ENCODE peak calls at places on chromosomes 13 and 19, in nine cellular contexts. One of them, this sample, is unnamed.

GRCh38 chr13:46172531-46172991 is 9.4 kb downstream of the LCP1 start:
- DNase-seq in tibial artery: no peak
- DNase-seq in AG08396: no peak
- DNase-seq in heart right ventricle: no peak
- DNase-seq in Kasumi-1: peak
- DNase-seq in kidney: no peak
- DNase-seq in MCF 10A: no peak
- DNase-seq in endothelial cell: no peak
- DNase-seq in stimulated activated CD4-positive, alpha-beta T cell treated with anti-CD3 and anti-CD28 coated beads, Interleukin-1b, Interleukin-23, amount 100 ng/mL, for 1 hour: no peak
- DNase-seq in this sample: peak

GRCh38 chr19:1608414-1609391 is 3.4 kb upstream of the UQCR11 start:
- DNase-seq in tibial artery: no peak
- DNase-seq in AG08396: no peak
- DNase-seq in heart right ventricle: no peak
- DNase-seq in Kasumi-1: peak
- DNase-seq in kidney: no peak
- DNase-seq in MCF 10A: peak
- DNase-seq in endothelial cell: no peak
- DNase-seq in stimulated activated CD4-positive, alpha-beta T cell treated with anti-CD3 and anti-CD28 coated beads, Interleukin-1b, Interleukin-23, amount 100 ng/mL, for 1 hour: no peak
- DNase-seq in this sample: no peak

GRCh38 chr19:47436712-47437401 is 17.5 kb upstream of the MEIS3 start:
- DNase-seq in tibial artery: peak
- DNase-seq in AG08396: peak
- DNase-seq in heart right ventricle: peak
- DNase-seq in Kasumi-1: peak
- DNase-seq in kidney: peak
- DNase-seq in MCF 10A: peak
- DNase-seq in endothelial cell: peak
- DNase-seq in stimulated activated CD4-positive, alpha-beta T cell treated with anti-CD3 and anti-CD28 coated beads, Interleukin-1b, Interleukin-23, amount 100 ng/mL, for 1 hour: peak
- DNase-seq in this sample: peak

GRCh38 chr13:72180253-72180952 is 313.4 kb upstream of the DACH1 start:
- DNase-seq in tibial artery: no peak
- DNase-seq in AG08396: no peak
- DNase-seq in heart right ventricle: no peak
- DNase-seq in Kasumi-1: no peak
- DNase-seq in kidney: no peak
- DNase-seq in MCF 10A: peak
- DNase-seq in endothelial cell: no peak
- DNase-seq in stimulated activated CD4-positive, alpha-beta T cell treated with anti-CD3 and anti-CD28 coated beads, Interleukin-1b, Interleukin-23, amount 100 ng/mL, for 1 hour: no peak
- DNase-seq in this sample: no peak

GRCh38 chr13:19845758-19846157 is 17.7 kb downstream of the ZMYM5 start:
- DNase-seq in tibial artery: no peak
- DNase-seq in AG08396: peak
- DNase-seq in heart right ventricle: no peak
- DNase-seq in Kasumi-1: no peak
- DNase-seq in kidney: no peak
- DNase-seq in MCF 10A: peak
- DNase-seq in endothelial cell: no peak
- DNase-seq in stimulated activated CD4-positive, alpha-beta T cell treated with anti-CD3 and anti-CD28 coated beads, Interleukin-1b, Interleukin-23, amount 100 ng/mL, for 1 hour: no peak
- DNase-seq in this sample: no peak

GRCh38 chr13:25167775-25168174 is 4.3 kb downstream of the AMER2 start:
- DNase-seq in tibial artery: no peak
- DNase-seq in AG08396: no peak
- DNase-seq in heart right ventricle: no peak
- DNase-seq in Kasumi-1: no peak
- DNase-seq in kidney: no peak
- DNase-seq in MCF 10A: no peak
- DNase-seq in endothelial cell: no peak
- DNase-seq in stimulated activated CD4-positive, alpha-beta T cell treated with anti-CD3 and anti-CD28 coated beads, Interleukin-1b, Interleukin-23, amount 100 ng/mL, for 1 hour: no peak
- DNase-seq in this sample: no peak

GRCh38 chr19:1956868-1957492 is 16.0 kb downstream of the CSNK1G2 start:
- DNase-seq in tibial artery: no peak
- DNase-seq in AG08396: no peak
- DNase-seq in heart right ventricle: no peak
- DNase-seq in Kasumi-1: no peak
- DNase-seq in kidney: peak
- DNase-seq in MCF 10A: no peak
- DNase-seq in endothelial cell: no peak
- DNase-seq in stimulated activated CD4-positive, alpha-beta T cell treated with anti-CD3 and anti-CD28 coated beads, Interleukin-1b, Interleukin-23, amount 100 ng/mL, for 1 hour: no peak
- DNase-seq in this sample: peak

GRCh38 chr13:113321546-113321945 is 24.5 kb downstream of the LAMP1 start:
- DNase-seq in tibial artery: no peak
- DNase-seq in AG08396: no peak
- DNase-seq in heart right ventricle: no peak
- DNase-seq in Kasumi-1: no peak
- DNase-seq in kidney: no peak
- DNase-seq in MCF 10A: no peak
- DNase-seq in endothelial cell: no peak
- DNase-seq in stimulated activated CD4-positive, alpha-beta T cell treated with anti-CD3 and anti-CD28 coated beads, Interleukin-1b, Interleukin-23, amount 100 ng/mL, for 1 hour: no peak
- DNase-seq in this sample: no peak

GRCh38 chr19:46725859-46726393 is 9.0 kb upstream of the PRKD2 start:
- DNase-seq in tibial artery: no peak
- DNase-seq in AG08396: no peak
- DNase-seq in heart right ventricle: no peak
- DNase-seq in Kasumi-1: no peak
- DNase-seq in kidney: peak
- DNase-seq in MCF 10A: no peak
- DNase-seq in endothelial cell: no peak
- DNase-seq in stimulated activated CD4-positive, alpha-beta T cell treated with anti-CD3 and anti-CD28 coated beads, Interleukin-1b, Interleukin-23, amount 100 ng/mL, for 1 hour: no peak
- DNase-seq in this sample: no peak

GRCh38 chr19:53076984-53077383 is 26.2 kb downstream of the ZNF160 start:
- DNase-seq in tibial artery: no peak
- DNase-seq in AG08396: peak
- DNase-seq in heart right ventricle: peak
- DNase-seq in Kasumi-1: no peak
- DNase-seq in kidney: peak
- DNase-seq in MCF 10A: no peak
- DNase-seq in endothelial cell: peak
- DNase-seq in stimulated activated CD4-positive, alpha-beta T cell treated with anti-CD3 and anti-CD28 coated beads, Interleukin-1b, Interleukin-23, amount 100 ng/mL, for 1 hour: no peak
- DNase-seq in this sample: no peak

GRCh38 chr19:46404039-46404883 is 9.1 kb downstream of the CCDC8 start:
- DNase-seq in tibial artery: peak
- DNase-seq in AG08396: peak
- DNase-seq in heart right ventricle: peak
- DNase-seq in Kasumi-1: peak
- DNase-seq in kidney: peak
- DNase-seq in MCF 10A: no peak
- DNase-seq in endothelial cell: peak
- DNase-seq in stimulated activated CD4-positive, alpha-beta T cell treated with anti-CD3 and anti-CD28 coated beads, Interleukin-1b, Interleukin-23, amount 100 ng/mL, for 1 hour: no peak
- DNase-seq in this sample: peak

GRCh38 chr13:27011661-27012060 is 159.9 kb downstream of the USP12 start:
- DNase-seq in tibial artery: no peak
- DNase-seq in AG08396: no peak
- DNase-seq in heart right ventricle: no peak
- DNase-seq in Kasumi-1: no peak
- DNase-seq in kidney: no peak
- DNase-seq in MCF 10A: no peak
- DNase-seq in endothelial cell: no peak
- DNase-seq in stimulated activated CD4-positive, alpha-beta T cell treated with anti-CD3 and anti-CD28 coated beads, Interleukin-1b, Interleukin-23, amount 100 ng/mL, for 1 hour: no peak
- DNase-seq in this sample: no peak

GRCh38 chr13:97367016-97367415 is 67.0 kb upstream of the RAP2A start:
- DNase-seq in tibial artery: no peak
- DNase-seq in AG08396: peak
- DNase-seq in heart right ventricle: no peak
- DNase-seq in Kasumi-1: peak
- DNase-seq in kidney: no peak
- DNase-seq in MCF 10A: no peak
- DNase-seq in endothelial cell: no peak
- DNase-seq in stimulated activated CD4-positive, alpha-beta T cell treated with anti-CD3 and anti-CD28 coated beads, Interleukin-1b, Interleukin-23, amount 100 ng/mL, for 1 hour: no peak
- DNase-seq in this sample: no peak

GRCh38 chr13:102654786-102655185 is 40.1 kb downstream of the METTL21C start:
- DNase-seq in tibial artery: no peak
- DNase-seq in AG08396: no peak
- DNase-seq in heart right ventricle: no peak
- DNase-seq in Kasumi-1: no peak
- DNase-seq in kidney: no peak
- DNase-seq in MCF 10A: no peak
- DNase-seq in endothelial cell: peak
- DNase-seq in stimulated activated CD4-positive, alpha-beta T cell treated with anti-CD3 and anti-CD28 coated beads, Interleukin-1b, Interleukin-23, amount 100 ng/mL, for 1 hour: no peak
- DNase-seq in this sample: no peak

GRCh38 chr19:31625056-31625455 is 275.8 kb upstream of the TSHZ3 start:
- DNase-seq in tibial artery: no peak
- DNase-seq in AG08396: no peak
- DNase-seq in heart right ventricle: no peak
- DNase-seq in Kasumi-1: no peak
- DNase-seq in kidney: no peak
- DNase-seq in MCF 10A: no peak
- DNase-seq in endothelial cell: no peak
- DNase-seq in stimulated activated CD4-positive, alpha-beta T cell treated with anti-CD3 and anti-CD28 coated beads, Interleukin-1b, Interleukin-23, amount 100 ng/mL, for 1 hour: no peak
- DNase-seq in this sample: no peak

GRCh38 chr19:36849701-36850645 is 703 bp upstream of the ZNF345 start:
- DNase-seq in tibial artery: peak
- DNase-seq in AG08396: peak
- DNase-seq in heart right ventricle: peak
- DNase-seq in Kasumi-1: peak
- DNase-seq in kidney: peak
- DNase-seq in MCF 10A: peak
- DNase-seq in endothelial cell: peak
- DNase-seq in stimulated activated CD4-positive, alpha-beta T cell treated with anti-CD3 and anti-CD28 coated beads, Interleukin-1b, Interleukin-23, amount 100 ng/mL, for 1 hour: peak
- DNase-seq in this sample: peak

GRCh38 chr19:13152356-13152853 is 2.2 kb downstream of the IER2 start:
- DNase-seq in tibial artery: no peak
- DNase-seq in AG08396: no peak
- DNase-seq in heart right ventricle: no peak
- DNase-seq in Kasumi-1: peak
- DNase-seq in kidney: no peak
- DNase-seq in MCF 10A: no peak
- DNase-seq in endothelial cell: no peak
- DNase-seq in stimulated activated CD4-positive, alpha-beta T cell treated with anti-CD3 and anti-CD28 coated beads, Interleukin-1b, Interleukin-23, amount 100 ng/mL, for 1 hour: no peak
- DNase-seq in this sample: no peak

GRCh38 chr13:20198781-20199180 is 6.0 kb upstream of the GJB2 start:
- DNase-seq in tibial artery: no peak
- DNase-seq in AG08396: no peak
- DNase-seq in heart right ventricle: no peak
- DNase-seq in Kasumi-1: no peak
- DNase-seq in kidney: no peak
- DNase-seq in MCF 10A: no peak
- DNase-seq in endothelial cell: no peak
- DNase-seq in stimulated activated CD4-positive, alpha-beta T cell treated with anti-CD3 and anti-CD28 coated beads, Interleukin-1b, Interleukin-23, amount 100 ng/mL, for 1 hour: no peak
- DNase-seq in this sample: no peak

GRCh38 chr19:41350735-41351338 is 2.9 kb downstream of the TGFB1 start:
- DNase-seq in tibial artery: no peak
- DNase-seq in AG08396: no peak
- DNase-seq in heart right ventricle: peak
- DNase-seq in Kasumi-1: peak
- DNase-seq in kidney: no peak
- DNase-seq in MCF 10A: no peak
- DNase-seq in endothelial cell: no peak
- DNase-seq in stimulated activated CD4-positive, alpha-beta T cell treated with anti-CD3 and anti-CD28 coated beads, Interleukin-1b, Interleukin-23, amount 100 ng/mL, for 1 hour: no peak
- DNase-seq in this sample: no peak

GRCh38 chr19:6947745-6948144 is 60.4 kb downstream of the ADGRE1 start:
- DNase-seq in tibial artery: no peak
- DNase-seq in AG08396: peak
- DNase-seq in heart right ventricle: no peak
- DNase-seq in Kasumi-1: peak
- DNase-seq in kidney: no peak
- DNase-seq in MCF 10A: peak
- DNase-seq in endothelial cell: no peak
- DNase-seq in stimulated activated CD4-positive, alpha-beta T cell treated with anti-CD3 and anti-CD28 coated beads, Interleukin-1b, Interleukin-23, amount 100 ng/mL, for 1 hour: no peak
- DNase-seq in this sample: no peak

GRCh38 chr19:38655148-38655824 is 7.8 kb downstream of the ACTN4 start:
- DNase-seq in tibial artery: no peak
- DNase-seq in AG08396: no peak
- DNase-seq in heart right ventricle: no peak
- DNase-seq in Kasumi-1: no peak
- DNase-seq in kidney: no peak
- DNase-seq in MCF 10A: no peak
- DNase-seq in endothelial cell: no peak
- DNase-seq in stimulated activated CD4-positive, alpha-beta T cell treated with anti-CD3 and anti-CD28 coated beads, Interleukin-1b, Interleukin-23, amount 100 ng/mL, for 1 hour: no peak
- DNase-seq in this sample: no peak

GRCh38 chr19:48445256-48445605 is 552 bp upstream of the GRWD1 start:
- DNase-seq in tibial artery: no peak
- DNase-seq in AG08396: peak
- DNase-seq in heart right ventricle: peak
- DNase-seq in Kasumi-1: peak
- DNase-seq in kidney: no peak
- DNase-seq in MCF 10A: peak
- DNase-seq in endothelial cell: peak
- DNase-seq in stimulated activated CD4-positive, alpha-beta T cell treated with anti-CD3 and anti-CD28 coated beads, Interleukin-1b, Interleukin-23, amount 100 ng/mL, for 1 hour: no peak
- DNase-seq in this sample: no peak

GRCh38 chr19:14916848-14917247 is 24.4 kb upstream of the OR7C2 start:
- DNase-seq in tibial artery: no peak
- DNase-seq in AG08396: no peak
- DNase-seq in heart right ventricle: no peak
- DNase-seq in Kasumi-1: peak
- DNase-seq in kidney: no peak
- DNase-seq in MCF 10A: peak
- DNase-seq in endothelial cell: no peak
- DNase-seq in stimulated activated CD4-positive, alpha-beta T cell treated with anti-CD3 and anti-CD28 coated beads, Interleukin-1b, Interleukin-23, amount 100 ng/mL, for 1 hour: no peak
- DNase-seq in this sample: no peak

GRCh38 chr13:74987124-74987690 is 494.8 kb downstream of the TBC1D4 start:
- DNase-seq in tibial artery: no peak
- DNase-seq in AG08396: no peak
- DNase-seq in heart right ventricle: no peak
- DNase-seq in Kasumi-1: no peak
- DNase-seq in kidney: no peak
- DNase-seq in MCF 10A: no peak
- DNase-seq in endothelial cell: no peak
- DNase-seq in stimulated activated CD4-positive, alpha-beta T cell treated with anti-CD3 and anti-CD28 coated beads, Interleukin-1b, Interleukin-23, amount 100 ng/mL, for 1 hour: no peak
- DNase-seq in this sample: no peak

GRCh38 chr19:52943134-52943883 is 19.4 kb downstream of the ZNF816 start:
- DNase-seq in tibial artery: peak
- DNase-seq in AG08396: no peak
- DNase-seq in heart right ventricle: no peak
- DNase-seq in Kasumi-1: no peak
- DNase-seq in kidney: no peak
- DNase-seq in MCF 10A: no peak
- DNase-seq in endothelial cell: no peak
- DNase-seq in stimulated activated CD4-positive, alpha-beta T cell treated with anti-CD3 and anti-CD28 coated beads, Interleukin-1b, Interleukin-23, amount 100 ng/mL, for 1 hour: no peak
- DNase-seq in this sample: no peak

GRCh38 chr13:88764103-88764502 is 1092.9 kb downstream of the SLITRK5 start:
- DNase-seq in tibial artery: no peak
- DNase-seq in AG08396: no peak
- DNase-seq in heart right ventricle: no peak
- DNase-seq in Kasumi-1: no peak
- DNase-seq in kidney: no peak
- DNase-seq in MCF 10A: no peak
- DNase-seq in endothelial cell: no peak
- DNase-seq in stimulated activated CD4-positive, alpha-beta T cell treated with anti-CD3 and anti-CD28 coated beads, Interleukin-1b, Interleukin-23, amount 100 ng/mL, for 1 hour: no peak
- DNase-seq in this sample: no peak

GRCh38 chr13:97855570-97855970 is 97.9 kb upstream of the IPO5 start:
- DNase-seq in tibial artery: no peak
- DNase-seq in AG08396: peak
- DNase-seq in heart right ventricle: peak
- DNase-seq in Kasumi-1: peak
- DNase-seq in kidney: no peak
- DNase-seq in MCF 10A: peak
- DNase-seq in endothelial cell: peak
- DNase-seq in stimulated activated CD4-positive, alpha-beta T cell treated with anti-CD3 and anti-CD28 coated beads, Interleukin-1b, Interleukin-23, amount 100 ng/mL, for 1 hour: no peak
- DNase-seq in this sample: no peak

GRCh38 chr13:109105899-109106298 is 476.5 kb downstream of the MYO16 start:
- DNase-seq in tibial artery: no peak
- DNase-seq in AG08396: no peak
- DNase-seq in heart right ventricle: no peak
- DNase-seq in Kasumi-1: no peak
- DNase-seq in kidney: no peak
- DNase-seq in MCF 10A: no peak
- DNase-seq in endothelial cell: no peak
- DNase-seq in stimulated activated CD4-positive, alpha-beta T cell treated with anti-CD3 and anti-CD28 coated beads, Interleukin-1b, Interleukin-23, amount 100 ng/mL, for 1 hour: no peak
- DNase-seq in this sample: no peak

GRCh38 chr13:95221991-95222732 is 79.1 kb downstream of the ABCC4 start:
- DNase-seq in tibial artery: no peak
- DNase-seq in AG08396: no peak
- DNase-seq in heart right ventricle: no peak
- DNase-seq in Kasumi-1: no peak
- DNase-seq in kidney: no peak
- DNase-seq in MCF 10A: no peak
- DNase-seq in endothelial cell: no peak
- DNase-seq in stimulated activated CD4-positive, alpha-beta T cell treated with anti-CD3 and anti-CD28 coated beads, Interleukin-1b, Interleukin-23, amount 100 ng/mL, for 1 hour: no peak
- DNase-seq in this sample: no peak

This sample was measured in cardiac septum.